ENCODE peak calls at places on chromosomes 4 and X, in five cellular contexts. Z is Calu3, C is neural crest cell, R is GM20000, E is A549. I is an unnamed sample.

GRCh38 chrX:70434352-70434866 is 10.2 kb upstream of the DLG3 start:
- DNase-seq in E (peak; percentile 84), C (peak; percentile 60), Z (peak; percentile 89), R (peak; percentile 87), I (no peak)

GRCh38 chrX:21412029-21412428 is 37.8 kb downstream of the CNKSR2 start:
- DNase-seq in Z (no peak), E (peak; percentile 58), R (no peak), C (no peak), I (no peak)

GRCh38 chr4:148795156-148795864 is 353.1 kb upstream of the NR3C2 start:
- DNase-seq in Z (peak; percentile 66), R (no peak), C (no peak), E (no peak), I (no peak)

GRCh38 chr4:159349332-159349731 is 246.5 kb downstream of the RAPGEF2 start:
- DNase-seq in Z (no peak), R (no peak), C (no peak), E (peak; percentile 45), I (no peak)

GRCh38 chrX:70452143-70452733 is 7.6 kb downstream of the DLG3 start:
- DNase-seq in E (peak; percentile 37), Z (peak; percentile 83), C (peak; percentile 55), R (peak; percentile 74), I (no peak)

GRCh38 chr4:7680106-7680505 is 245.4 kb upstream of the PSAPL1 start:
- DNase-seq in Z (no peak), R (no peak), C (no peak), E (no peak), I (peak; percentile 54)

GRCh38 chr4:119135721-119136121 is at the start of gene MYOZ2:
- DNase-seq in R (no peak), E (no peak), Z (no peak), C (no peak), I (no peak)

GRCh38 chr4:11912886-11913285 is 484.2 kb upstream of the HS3ST1 start:
- DNase-seq in E (peak; percentile 1), Z (no peak), C (no peak), R (no peak), I (no peak)

GRCh38 chr4:7161721-7162214 is 30.6 kb upstream of the SORCS2 start:
- DNase-seq in E (no peak), R (no peak), C (no peak), Z (no peak), I (no peak)

GRCh38 chr4:102263024-102263787 is 82.1 kb downstream of the SLC39A8 start:
- DNase-seq in E (peak; percentile 66), Z (peak; percentile 6), C (no peak), R (peak; percentile 39), I (no peak)

GRCh38 chr4:70838972-70839536 is 636 bp downstream of the GRSF1 start:
- DNase-seq in R (peak; percentile 82), C (peak; percentile 43), Z (peak; percentile 51), E (peak; percentile 42), I (no peak)

GRCh38 chr4:929096-929765 is 2.9 kb downstream of the GAK start:
- DNase-seq in Z (no peak), E (no peak), C (no peak), R (no peak), I (peak; percentile 73)

GRCh38 chr4:108384544-108384943 is 215.8 kb upstream of the LEF1 start:
- DNase-seq in C (no peak), E (no peak), R (no peak), Z (no peak), I (no peak)

GRCh38 chr4:183098080-183098722 is 856 bp upstream of the WWC2 start:
- DNase-seq in E (peak; percentile 38), Z (peak; percentile 50), R (peak; percentile 69), C (peak; percentile 20), I (no peak)

GRCh38 chr4:147975902-147976301 is 244.0 kb downstream of the ARHGAP10 start:
- DNase-seq in Z (no peak), E (no peak), C (no peak), R (no peak), I (no peak)

DNA sequence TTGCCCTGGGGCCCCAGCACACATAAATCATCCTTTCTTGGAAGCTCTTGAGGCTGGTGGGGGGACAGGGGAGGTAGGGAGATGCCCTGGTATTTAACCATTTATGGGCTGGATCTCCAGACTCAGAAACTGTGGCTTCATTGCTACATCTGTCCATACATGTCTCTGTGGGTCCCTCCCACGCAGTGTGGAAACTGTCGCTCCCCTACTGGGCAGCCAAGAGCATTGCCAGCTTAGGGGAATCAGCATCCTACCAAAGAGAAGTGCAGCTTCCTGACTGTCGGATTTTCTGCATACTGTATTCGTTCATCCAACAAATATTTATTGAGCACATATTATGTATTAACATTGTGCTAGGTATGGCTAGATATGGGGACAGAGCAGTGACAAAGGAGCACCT is 3.7 kb downstream of the GRIPAP1 start:
- DNase-seq in R (no peak), E (peak; percentile 30), C (no peak), Z (no peak), I (peak; percentile 26)
- TF ChIP-seq CTCF in R (no peak), E (no peak), C (no peak), Z (no peak), I (no peak)

GRCh38 chrX:1210844-1211243 is 1.6 kb downstream of the CRLF2 start:
- DNase-seq in Z (no peak), R (no peak), E (no peak), C (no peak), I (no peak)
- TF ChIP-seq CTCF in Z (no peak), R (no peak), E (no peak), C (no peak), I (no peak)

DNA sequence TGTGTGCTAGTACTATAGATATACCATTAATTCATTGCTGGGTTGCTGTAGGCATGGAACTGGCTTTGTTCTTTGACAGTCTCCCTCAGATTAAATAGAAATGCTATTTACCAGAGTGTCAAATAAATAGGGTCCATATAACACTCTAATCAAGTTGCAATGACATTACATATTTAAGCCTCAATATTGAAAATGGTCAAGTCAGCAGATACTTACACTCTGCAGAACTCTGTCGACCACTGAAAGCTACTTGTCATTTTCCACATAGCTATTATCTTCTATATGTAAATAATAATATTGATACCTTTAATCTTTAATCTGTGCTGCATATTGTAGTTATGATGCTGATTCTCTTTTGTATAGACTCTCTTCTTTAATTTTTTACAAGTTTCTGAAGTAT is 750.7 kb downstream of the CENPC start:
- DNase-seq in Z (no peak), R (no peak), E (no peak), C (no peak), I (no peak)
- TF ChIP-seq CTCF in Z (no peak), R (no peak), E (no peak), C (no peak), I (no peak)

DNA sequence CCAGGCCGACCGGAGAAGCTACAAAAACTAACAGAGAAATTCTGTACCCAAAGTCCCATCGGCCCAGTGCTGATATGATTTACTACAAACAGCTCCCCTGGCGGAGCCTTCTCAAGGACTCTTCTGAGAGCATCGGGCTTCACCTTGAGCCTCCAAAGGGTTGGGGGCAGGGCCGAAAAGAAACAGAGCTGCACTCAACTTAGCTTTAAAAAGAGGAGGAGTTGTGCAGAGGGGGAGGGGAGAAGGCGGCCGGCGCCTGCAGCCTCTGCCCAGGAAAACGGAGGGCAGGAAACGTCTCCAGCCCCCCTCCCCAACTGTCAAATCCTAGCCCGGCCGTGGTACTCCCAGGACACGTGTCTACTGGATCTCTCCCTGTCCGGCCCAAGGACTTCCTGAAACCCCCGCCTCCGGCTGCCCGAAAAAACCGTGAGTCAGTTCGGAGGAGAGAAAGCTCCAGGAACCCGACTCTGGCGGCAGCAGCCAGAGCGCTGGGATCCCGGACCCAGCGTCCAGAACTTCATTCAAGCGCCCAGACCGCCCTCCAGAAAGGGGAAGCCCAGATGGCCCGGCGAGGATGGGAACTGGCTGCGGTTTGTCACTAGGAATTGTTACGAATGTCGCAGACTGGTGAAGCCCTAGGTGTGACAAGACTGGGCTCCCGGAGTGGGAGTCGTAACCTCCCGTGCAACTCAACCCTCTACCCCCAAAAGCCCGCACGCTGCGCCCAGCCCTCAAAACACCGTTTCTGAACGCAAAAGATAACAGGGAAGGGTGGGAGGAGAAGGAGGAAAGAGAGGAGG is 1.0 kb downstream of the ADAMTS3 start:
- DNase-seq in C (peak; percentile 43), E (peak; percentile 44), R (peak; percentile 26), Z (peak; percentile 58), I (peak; percentile 76)
- TF ChIP-seq CTCF in C (peak; percentile 58), E (no peak), R (no peak), Z (no peak), I (peak; percentile 72)

DNA sequence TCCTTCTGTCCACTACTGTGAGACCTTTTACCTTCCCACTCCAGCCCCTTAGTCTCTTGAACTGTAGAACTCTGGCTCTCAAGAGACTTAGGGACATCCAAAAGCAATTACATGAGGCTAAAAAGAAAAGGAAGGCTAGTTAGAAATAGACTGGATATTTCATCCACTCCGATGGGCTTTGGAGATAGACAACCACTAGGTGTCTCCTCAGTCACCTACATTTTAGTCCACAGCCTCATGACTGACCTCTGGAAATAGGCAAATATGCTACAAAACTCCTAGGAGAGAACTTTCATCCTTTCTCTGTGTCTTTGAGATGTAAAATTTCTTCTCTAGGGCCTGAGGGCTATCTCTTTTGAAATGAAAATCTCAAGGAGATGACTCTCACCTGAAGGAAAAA is 45.1 kb upstream of the LAMP2 start:
- DNase-seq in R (peak; percentile 5), C (no peak), E (peak; percentile 33), Z (peak; percentile 8), I (no peak)
- TF ChIP-seq CTCF in R (no peak), C (peak; percentile 45), E (peak; percentile 62), Z (peak; percentile 51), I (peak; percentile 68)

GRCh38 chrX:111244238-111244750 is 26.0 kb downstream of the CAPN6 start:
- DNase-seq in R (peak; percentile 3), C (no peak), E (peak; percentile 12), Z (no peak), I (no peak)
- TF ChIP-seq CTCF in R (peak; percentile 35), C (peak; percentile 84), E (peak; percentile 50), Z (no peak), I (peak; percentile 81)

GRCh38 chr4:94759767-94760211 is 2.0 kb downstream of the BMPR1B start:
- DNase-seq in R (no peak), E (peak; percentile 57), C (no peak), Z (no peak), I (no peak)

GRCh38 chr4:94758700-94759399 is 1.1 kb downstream of the BMPR1B start:
- DNase-seq in R (no peak), E (peak; percentile 55), C (peak; percentile 14), Z (peak; percentile 16), I (no peak)

GRCh38 chr4:94758141-94758699 is 465 bp downstream of the BMPR1B start:
- DNase-seq in Z (peak; percentile 61), C (no peak), R (no peak), E (peak; percentile 83), I (peak; percentile 95)

GRCh38 chr4:94762326-94762725 is 4.6 kb downstream of the BMPR1B start:
- DNase-seq in Z (no peak), R (no peak), E (peak; percentile 84), C (no peak), I (no peak)

GRCh38 chr4:94757192-94758140 is at the start of gene BMPR1B:
- DNase-seq in C (peak; percentile 42), Z (peak; percentile 28), E (peak; percentile 84), R (peak; percentile 29), I (no peak)
- TF ChIP-seq CTCF in C (no peak), Z (no peak), E (peak; percentile 4), R (no peak), I (peak; percentile 62)

GRCh38 chr4:3765271-3766206 is 646 bp upstream of the ADRA2C start:
- DNase-seq in Z (peak; percentile 57), E (peak; percentile 56), R (peak; percentile 66), C (peak; percentile 53), I (no peak)
- TF ChIP-seq CTCF in Z (peak; percentile 16), E (peak; percentile 56), R (no peak), C (peak; percentile 52), I (peak; percentile 67)

I was measured in chondrocyte.